ENCODE peak calls at places on chromosomes 2 and 18, in ten cellular contexts. G is activated T-cell treated with anti-CD3 and anti-CD28 coated beads for 1 hour; A is GM12891; O is heart right ventricle; K is Calu3; L is activated CD8-positive, alpha-beta T cell treated with anti-CD3 and anti-CD28 coated beads for 36 hours; N is T follicular helper cell; V is fibroblast of gingiva; B is D341Med; M is NCI-H1105. F is an unnamed sample.

GRCh38 chr2:135817946-135818345 is 19.0 kb downstream of the LCT start:
- DNase-seq in G (no peak), A (no peak), O (no peak), K (no peak), L (no peak), N (no peak), V (no peak), B (no peak), M (no peak), F (peak; percentile 46)

GRCh38 chr18:49920731-49921130 is 107.4 kb upstream of the ACAA2 start:
- DNase-seq in G (no peak), A (no peak), O (no peak), K (no peak), L (no peak), N (no peak), V (no peak), B (no peak), M (no peak), F (peak; percentile 79)

GRCh38 chr2:235347691-235348090 is 146.2 kb upstream of the AGAP1 start:
- DNase-seq in G (no peak), A (no peak), O (no peak), K (no peak), L (no peak), N (no peak), V (peak; percentile 81), B (no peak), M (no peak), F (peak; percentile 1)

GRCh38 chr2:109285244-109285651 is 156.2 kb downstream of the SH3RF3 start:
- DNase-seq in G (no peak), A (no peak), O (no peak), K (no peak), L (no peak), N (no peak), V (peak; percentile 54), B (no peak), M (no peak), F (no peak)

GRCh38 chr18:76436342-76436741 is 58.7 kb downstream of the ZNF516 start:
- DNase-seq in G (no peak), A (no peak), O (no peak), K (no peak), L (no peak), N (no peak), V (no peak), B (no peak), M (no peak), F (no peak)

GRCh38 chr2:45606801-45607200 is 4.3 kb downstream of the SRBD1 start:
- DNase-seq in G (no peak), A (no peak), O (no peak), K (no peak), L (no peak), N (no peak), V (no peak), B (no peak), M (no peak), F (no peak)

GRCh38 chr2:103525757-103526156 is 763.9 kb downstream of the TMEM182 start:
- DNase-seq in G (no peak), A (no peak), O (no peak), K (no peak), L (no peak), N (no peak), V (no peak), B (no peak), M (no peak), F (no peak)

GRCh38 chr2:101327863-101328394 is 19.4 kb upstream of the RNF149 start:
- DNase-seq in G (no peak), A (no peak), O (no peak), K (peak; percentile 77), L (no peak), N (no peak), V (no peak), B (no peak), M (no peak), F (no peak)

GRCh38 chr2:182916417-182916816 is 50.0 kb upstream of the FRZB start:
- DNase-seq in G (no peak), A (no peak), O (no peak), K (no peak), L (no peak), N (no peak), V (no peak), B (no peak), M (no peak), F (no peak)

GRCh38 chr2:134815741-134816140 is 22.7 kb upstream of the ACMSD start:
- DNase-seq in G (no peak), A (no peak), O (no peak), K (no peak), L (no peak), N (no peak), V (no peak), B (no peak), M (no peak), F (no peak)

GRCh38 chr2:12721571-12722444 is 5.1 kb downstream of the TRIB2 start:
- DNase-seq in G (no peak), A (no peak), O (no peak), K (no peak), L (peak; percentile 33), N (no peak), V (no peak), B (no peak), M (no peak), F (no peak)

GRCh38 chr18:26470011-26470637 is 78.2 kb downstream of the KCTD1 start:
- DNase-seq in G (no peak), A (peak; percentile 19), O (no peak), K (no peak), L (no peak), N (no peak), V (peak; percentile 22), B (no peak), M (peak; percentile 69), F (no peak)

GRCh38 chr18:69383191-69383590 is 17.5 kb upstream of the DOK6 start:
- DNase-seq in G (no peak), A (no peak), O (no peak), K (no peak), L (no peak), N (no peak), V (peak; percentile 50), B (no peak), M (no peak), F (no peak)

GRCh38 chr2:69490486-69490885 is 53.3 kb upstream of the NFU1 start:
- DNase-seq in G (no peak), A (no peak), O (no peak), K (no peak), L (peak; percentile 72), N (no peak), V (no peak), B (no peak), M (no peak), F (no peak)

GRCh38 chr18:23162473-23162872 is 27.2 kb downstream of the CABLES1 start:
- DNase-seq in G (no peak), A (no peak), O (no peak), K (no peak), L (no peak), N (no peak), V (no peak), B (no peak), M (no peak), F (no peak)

GRCh38 chr18:72541871-72542690 is 2.1 kb downstream of the CBLN2 start:
- DNase-seq in G (no peak), A (no peak), O (no peak), K (no peak), L (peak; percentile 7), N (no peak), V (no peak), B (peak; percentile 74), M (peak; percentile 29), F (no peak)

GRCh38 chr18:57422313-57422872 is 12.8 kb upstream of the ONECUT2 start:
- DNase-seq in G (no peak), A (no peak), O (no peak), K (no peak), L (no peak), N (no peak), V (no peak), B (no peak), M (no peak), F (no peak)

GRCh38 chr2:173124441-173124840 is 48.8 kb downstream of the MAP3K20 start:
- DNase-seq in G (no peak), A (no peak), O (no peak), K (no peak), L (no peak), N (no peak), V (peak; percentile 36), B (no peak), M (no peak), F (peak; percentile 3)

GRCh38 chr2:71667256-71668182 is 214.2 kb downstream of the DYSF start:
- DNase-seq in G (no peak), A (no peak), O (no peak), K (no peak), L (no peak), N (no peak), V (no peak), B (peak; percentile 9), M (no peak), F (no peak)

GRCh38 chr2:48397846-48398245 is 132.1 kb upstream of the STON1 start:
- DNase-seq in G (no peak), A (no peak), O (no peak), K (no peak), L (no peak), N (no peak), V (no peak), B (no peak), M (peak; percentile 64), F (no peak)

GRCh38 chr18:37361223-37362157 is 204.1 kb downstream of the CELF4 start:
- DNase-seq in G (no peak), A (no peak), O (no peak), K (no peak), L (no peak), N (no peak), V (no peak), B (no peak), M (peak; percentile 82), F (no peak)

GRCh38 chr2:218259099-218259921 is 1.5 kb upstream of the GPBAR1 start:
- DNase-seq in G (no peak), A (no peak), O (peak; percentile 67), K (no peak), L (no peak), N (no peak), V (peak; percentile 70), B (no peak), M (no peak), F (peak; percentile 19)

GRCh38 chr18:39424261-39424660 is 1858.7 kb upstream of the CELF4 start:
- DNase-seq in G (no peak), A (no peak), O (no peak), K (no peak), L (no peak), N (no peak), V (peak; percentile 43), B (no peak), M (no peak), F (no peak)

GRCh38 chr2:188332619-188333018 is 40.9 kb downstream of the GULP1 start:
- DNase-seq in G (no peak), A (no peak), O (no peak), K (no peak), L (no peak), N (no peak), V (no peak), B (no peak), M (no peak), F (no peak)

GRCh38 chr18:10791141-10791808 is 265.4 kb downstream of the NAPG start:
- DNase-seq in G (no peak), A (no peak), O (no peak), K (no peak), L (no peak), N (no peak), V (no peak), B (no peak), M (no peak), F (no peak)

GRCh38 chr2:48626047-48626446 is 8.4 kb downstream of the GTF2A1L start:
- DNase-seq in G (no peak), A (no peak), O (no peak), K (no peak), L (no peak), N (no peak), V (no peak), B (no peak), M (no peak), F (no peak)

GRCh38 chr2:222779145-222779832 is 81.5 kb upstream of the ACSL3 start:
- DNase-seq in G (no peak), A (no peak), O (no peak), K (no peak), L (no peak), N (no peak), V (no peak), B (no peak), M (no peak), F (no peak)

GRCh38 chr18:55124078-55124477 is 164.8 kb upstream of the CCDC68 start:
- DNase-seq in G (no peak), A (no peak), O (no peak), K (no peak), L (no peak), N (no peak), V (peak; percentile 5), B (no peak), M (no peak), F (no peak)